ENCODE peak calls at places on chromosome 21, in five cellular contexts. W, C, S, Q and F are unnamed samples.

GRCh38 chr21:41802684-41803083 is 35.8 kb upstream of the RIPK4 start:
- DNase-seq in Q (peak; percentile 79), C (peak; percentile 88), W (peak; percentile 77), S (no peak), F (peak; percentile 45)

GRCh38 chr21:28899744-28900143 is 92.9 kb downstream of the LTN1 start:
- DNase-seq in W (no peak), S (no peak), C (no peak), Q (no peak), F (no peak)

GRCh38 chr21:14603202-14603601 is 57.1 kb upstream of the SAMSN1 start:
- DNase-seq in S (peak; percentile 78), C (no peak), Q (no peak), W (no peak), F (no peak)

GRCh38 chr21:20169812-20170576 is 828.2 kb upstream of the NCAM2 start:
- DNase-seq in Q (no peak), W (no peak), C (no peak), S (no peak), F (no peak)

GRCh38 chr21:41903559-41904351 is 24.6 kb upstream of the PRDM15 start:
- DNase-seq in C (no peak), W (no peak), S (no peak), Q (no peak), F (no peak)

GRCh38 chr21:42426876-42427480 is 23.3 kb downstream of the UBASH3A start:
- DNase-seq in C (no peak), S (no peak), Q (no peak), W (no peak), F (no peak)

GRCh38 chr21:28627691-28628090 is 365.0 kb downstream of the LTN1 start:
- DNase-seq in S (no peak), C (no peak), W (no peak), Q (no peak), F (peak; percentile 31)

GRCh38 chr21:34205811-34206635 is 132.6 kb downstream of the MRPS6 start:
- DNase-seq in C (no peak), W (no peak), S (no peak), Q (no peak), F (peak; percentile 57)

GRCh38 chr21:40074198-40074597 is 207.0 kb downstream of the PCP4 start:
- DNase-seq in W (no peak), S (no peak), C (no peak), Q (no peak), F (no peak)

GRCh38 chr21:42358937-42359336 is 7.4 kb downstream of the TFF1 start:
- DNase-seq in C (no peak), Q (no peak), S (no peak), W (no peak), F (peak; percentile 22)

GRCh38 chr21:31874817-31875216 is 2.0 kb downstream of the HUNK start:
- DNase-seq in Q (no peak), W (no peak), C (no peak), S (no peak), F (no peak)

GRCh38 chr21:32425628-32426027 is 13.1 kb downstream of the EVA1C start:
- DNase-seq in C (no peak), W (no peak), S (no peak), Q (no peak), F (peak; percentile 49)

GRCh38 chr21:28822882-28823335 is 169.8 kb downstream of the LTN1 start:
- DNase-seq in C (no peak), Q (no peak), S (peak; percentile 70), W (no peak), F (no peak)

GRCh38 chr21:36555199-36555598 is 75.3 kb upstream of the CLDN14 start:
- DNase-seq in C (no peak), W (no peak), Q (no peak), S (no peak), F (no peak)

GRCh38 chr21:42524341-42525227 is 10.9 kb downstream of the SLC37A1 start:
- DNase-seq in Q (peak; percentile 88), C (peak; percentile 74), W (peak; percentile 69), S (no peak), F (no peak)

GRCh38 chr21:30579351-30579750 is 10.8 kb downstream of the KRTAP22-2 start:
- DNase-seq in W (no peak), Q (no peak), S (no peak), C (no peak), F (no peak)

GRCh38 chr21:25535811-25536210 is 71.5 kb downstream of the MRPL39 start:
- DNase-seq in C (no peak), S (no peak), Q (no peak), W (no peak), F (no peak)

GRCh38 chr21:34126269-34126668 is 52.9 kb downstream of the MRPS6 start:
- DNase-seq in C (no peak), W (no peak), Q (no peak), S (no peak), F (no peak)

GRCh38 chr21:16509466-16509865 is 779.7 kb downstream of the USP25 start:
- DNase-seq in W (no peak), C (no peak), Q (no peak), S (no peak), F (no peak)

GRCh38 chr21:33268736-33269441 is 2.7 kb downstream of the IL10RB start:
- DNase-seq in S (no peak), W (no peak), C (peak; percentile 96), Q (no peak), F (no peak)

GRCh38 chr21:28804089-28804670 is 188.5 kb downstream of the LTN1 start:
- DNase-seq in W (peak; percentile 24), Q (no peak), S (no peak), C (no peak), F (no peak)

GRCh38 chr21:41641821-41642368 is 125.0 kb downstream of the RIPK4 start:
- DNase-seq in Q (peak; percentile 92), C (no peak), S (peak; percentile 71), W (peak; percentile 86), F (no peak)

GRCh38 chr21:37253991-37254390 is 13.1 kb downstream of the VPS26C start:
- DNase-seq in Q (no peak), C (no peak), W (no peak), S (no peak), F (no peak)

GRCh38 chr21:41957991-41958766 is 4.4 kb upstream of the C2CD2 start:
- DNase-seq in W (peak; percentile 75), S (peak; percentile 99), Q (peak; percentile 91), C (peak; percentile 58), F (peak; percentile 45)

GRCh38 chr21:37074195-37074510 is 1.1 kb downstream of the TTC3 start:
- DNase-seq in W (no peak), Q (no peak), C (no peak), S (no peak), F (peak; percentile 22)

GRCh38 chr21:42541174-42541573 is 27.5 kb downstream of the SLC37A1 start:
- DNase-seq in S (no peak), W (no peak), C (no peak), Q (no peak), F (no peak)

GRCh38 chr21:41012425-41012824 is 155.5 kb upstream of the BACE2 start:
- DNase-seq in Q (no peak), W (no peak), C (no peak), S (no peak), F (no peak)

DNA sequence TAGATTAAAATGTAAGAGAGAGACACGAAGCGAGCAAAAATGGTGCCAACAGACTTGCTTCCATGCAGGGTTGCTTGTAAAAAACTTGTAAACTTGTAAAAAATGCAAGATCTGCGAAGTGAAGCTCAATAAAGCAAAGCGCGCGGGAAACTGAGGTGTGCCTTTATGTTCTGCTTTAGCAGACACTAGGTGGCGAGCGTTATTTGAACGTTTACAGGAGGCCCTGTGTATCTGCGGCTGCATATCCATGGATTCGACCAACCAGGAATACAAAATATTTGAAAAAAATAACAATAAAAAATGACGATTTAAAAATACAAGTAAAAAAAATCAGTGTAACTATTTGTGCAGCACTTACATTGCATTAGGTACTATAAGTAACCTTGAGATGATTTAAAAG is 1.5 kb downstream of the UBE2G2 start:
- DNase-seq in Q (no peak), W (no peak), C (no peak), S (peak; percentile 43), F (peak; percentile 71)
- TF ChIP-seq CTCF in Q (no peak), W (peak; percentile 19), C (peak; percentile 32), S (peak; percentile 37), F (peak; percentile 73)

GRCh38 chr21:43716376-43717165 is 2.4 kb upstream of the PDXK start:
- DNase-seq in C (no peak), Q (no peak), S (no peak), W (no peak), F (no peak)

GRCh38 chr21:43707462-43707861 is 11.5 kb upstream of the PDXK start:
- DNase-seq in S (no peak), C (no peak), W (no peak), Q (no peak), F (no peak)

GRCh38 chr21:43708745-43709381 is 10.1 kb upstream of the PDXK start:
- DNase-seq in C (no peak), W (no peak), S (no peak), Q (no peak), F (no peak)

GRCh38 chr21:43717166-43717853 is 1.6 kb upstream of the PDXK start:
- DNase-seq in Q (no peak), W (no peak), C (no peak), S (no peak), F (no peak)

GRCh38 chr21:43712268-43712942 is 6.5 kb upstream of the PDXK start:
- DNase-seq in C (peak; percentile 81), W (no peak), Q (no peak), S (no peak), F (no peak)
- H3K4me3 ChIP-seq in C (no peak overlapping the region), W (no peak overlapping the region), Q (no peak overlapping the region), S (no peak overlapping the region), F (no peak overlapping the region)

GRCh38 chr21:26964379-26964778 is 2.5 kb downstream of the ADAMTS5 start:
- DNase-seq in W (peak; percentile 69), Q (peak; percentile 73), S (no peak), C (peak; percentile 56), F (no peak)
- H3K27ac ChIP-seq in W (peak overlapping the region; percentile 70), Q (peak overlapping the region; percentile 14), S (no peak overlapping the region), C (peak overlapping the region; percentile 87), F (no peak overlapping the region)

GRCh38 chr21:38468989-38469388 is 29.3 kb downstream of the ERG start:
- DNase-seq in C (no peak), W (no peak), Q (no peak), S (no peak), F (no peak)

GRCh38 chr21:38471766-38472165 is 26.5 kb downstream of the ERG start:
- DNase-seq in S (no peak), C (no peak), W (no peak), Q (no peak), F (no peak)

GRCh38 chr21:38470762-38471161 is 27.5 kb downstream of the ERG start:
- DNase-seq in C (no peak), S (peak; percentile 80), Q (no peak), W (no peak), F (no peak)

GRCh38 chr21:38467369-38467768 is 30.9 kb downstream of the ERG start:
- DNase-seq in W (no peak), S (no peak), Q (no peak), C (no peak), F (no peak)

GRCh38 chr21:38467911-38468310 is 30.4 kb downstream of the ERG start:
- DNase-seq in Q (no peak), C (no peak), W (no peak), S (no peak), F (no peak)
- TF ChIP-seq CTCF in Q (no peak), C (no peak), W (no peak), S (no peak), F (no peak)

GRCh38 chr21:46055863-46056281 is 42.0 kb upstream of the COL6A2 start:
- DNase-seq in S (no peak), C (no peak), W (no peak), Q (peak; percentile 83), F (no peak)
- H3K4me3 ChIP-seq in S (no peak overlapping the region), C (no peak overlapping the region), W (peak overlapping the region; percentile 23), Q (no peak overlapping the region), F (no peak overlapping the region)